ENCODE peak calls at places on chromosomes 2 and 18, in six cellular contexts. V, Z, S, N, O and E are unnamed samples. For H3K4me1, the result is how much of the 10 kb centered on the place peaks cover.

GRCh38 chr2:227057060-227057459 is 106.9 kb downstream of the COL4A4 start:
- DNase-seq in V (no peak), Z (no peak), S (no peak), N (no peak), O (no peak), E (no peak)

GRCh38 chr2:42098571-42099430 is 51.0 kb downstream of the PKDCC start:
- DNase-seq in V (peak), Z (no peak), S (no peak), N (no peak), O (no peak), E (peak)

GRCh38 chr18:55582325-55582724 is 5.7 kb downstream of the TCF4 start:
- DNase-seq in V (no peak), Z (no peak), S (peak), N (no peak), O (no peak), E (no peak)

GRCh38 chr2:174634130-174635014 is 36.8 kb upstream of the WIPF1 start:
- DNase-seq in V (no peak), Z (no peak), S (no peak), N (no peak), O (no peak), E (peak)

GRCh38 chr2:39141346-39142011 is 20.6 kb upstream of the SOS1 start:
- DNase-seq in V (peak), Z (no peak), S (peak), N (peak), O (no peak), E (no peak)

GRCh38 chr2:168336786-168337388 is 89.5 kb upstream of the STK39 start:
- DNase-seq in V (no peak), Z (peak), S (peak), N (peak), O (peak), E (peak)

GRCh38 chr18:12049983-12050811 is 43.4 kb upstream of the ANKRD62 start:
- DNase-seq in V (no peak), Z (no peak), S (no peak), N (no peak), O (no peak), E (no peak)

GRCh38 chr18:34936772-34937171 is 104.4 kb upstream of the MAPRE2 start:
- DNase-seq in V (no peak), Z (no peak), S (no peak), N (no peak), O (no peak), E (no peak)

GRCh38 chr2:223576873-223577272 is 25.3 kb downstream of the SCG2 start:
- DNase-seq in V (no peak), Z (no peak), S (no peak), N (peak), O (no peak), E (no peak)

GRCh38 chr2:139645617-139646016 is 865.4 kb upstream of the NXPH2 start:
- DNase-seq in V (no peak), Z (no peak), S (no peak), N (no peak), O (no peak), E (no peak)

GRCh38 chr2:226797289-226797988 is 2.2 kb downstream of the IRS1 start:
- DNase-seq in V (peak), Z (peak), S (no peak), N (no peak), O (peak), E (peak)

GRCh38 chr2:3483227-3483985 is 35.9 kb downstream of the ADI1 start:
- DNase-seq in V (peak), Z (peak), S (peak), N (peak), O (peak), E (peak)

GRCh38 chr2:3868426-3868825 is 165.1 kb downstream of the DCDC2C start:
- DNase-seq in V (no peak), Z (no peak), S (no peak), N (no peak), O (no peak), E (no peak)

GRCh38 chr2:45675130-45675812 is 23.8 kb downstream of the PRKCE start:
- DNase-seq in V (peak), Z (peak), S (no peak), N (peak), O (peak), E (peak)

GRCh38 chr18:22844184-22844583 is 88.9 kb upstream of the RBBP8 start:
- DNase-seq in V (no peak), Z (no peak), S (no peak), N (peak), O (no peak), E (no peak)

GRCh38 chr2:240418311-240418710 is 17.2 kb upstream of the GPC1 start:
- DNase-seq in V (no peak), Z (peak), S (no peak), N (no peak), O (no peak), E (no peak)

GRCh38 chr18:76410660-76411417 is 84.2 kb downstream of the ZNF516 start:
- DNase-seq in V (no peak), Z (no peak), S (no peak), N (no peak), O (no peak), E (no peak)

GRCh38 chr2:161422812-161423211 is 6.7 kb downstream of the TBR1 start:
- DNase-seq in V (no peak), Z (no peak), S (no peak), N (no peak), O (no peak), E (no peak)

GRCh38 chr2:45643543-45644542 is 7.6 kb upstream of the PRKCE start:
- DNase-seq in V (peak), Z (peak), S (peak), N (no peak), O (peak), E (peak)

GRCh38 chr2:174153757-174154680 is 94.3 kb downstream of the OLA1 start:
- DNase-seq in V (no peak), Z (no peak), S (no peak), N (no peak), O (no peak), E (no peak)

GRCh38 chr18:48136544-48137353 is 206.3 kb upstream of the SMAD2 start:
- DNase-seq in V (no peak), Z (peak), S (peak), N (no peak), O (peak), E (no peak)

GRCh38 chr2:219451626-219452360 is 17.1 kb downstream of the SPEG start:
- DNase-seq in V (peak), Z (no peak), S (no peak), N (no peak), O (no peak), E (peak)

GRCh38 chr2:70942900-70943871 is 7.5 kb downstream of the ATP6V1B1 start:
- DNase-seq in V (no peak), Z (no peak), S (peak), N (no peak), O (no peak), E (peak)

GRCh38 chr2:240966457-240966905 is 31.9 kb upstream of the SNED1 start:
- DNase-seq in V (no peak), Z (peak), S (no peak), N (no peak), O (no peak), E (peak)

GRCh38 chr2:30240162-30240696 is 8.9 kb downstream of the LBH start:
- DNase-seq in V (no peak), Z (no peak), S (no peak), N (no peak), O (no peak), E (no peak)

GRCh38 chr2:195561205-195562032 is 95.6 kb upstream of the SLC39A10 start:
- DNase-seq in V (no peak), Z (no peak), S (no peak), N (peak), O (no peak), E (no peak)

GRCh38 chr18:48800479-48800876 is 150.3 kb downstream of the SMAD7 start:
- DNase-seq in V (no peak), Z (peak), S (no peak), N (no peak), O (peak), E (peak)

GRCh38 chr18:63207825-63208224 is 111.7 kb downstream of the BCL2 start:
- DNase-seq in V (no peak), Z (no peak), S (no peak), N (no peak), O (no peak), E (no peak)

GRCh38 chr2:230893881-230894781 is 29.4 kb downstream of the ITM2C start:
- DNase-seq in V (no peak), Z (no peak), S (peak), N (no peak), O (no peak), E (peak)

GRCh38 chr18:23912356-23912755 is 102.2 kb upstream of the TTC39C start:
- DNase-seq in V (no peak), Z (no peak), S (no peak), N (no peak), O (no peak), E (no peak)

GRCh38 chr18:5943514-5943913 is 48.2 kb upstream of the TMEM200C start:
- DNase-seq in V (peak), Z (no peak), S (no peak), N (no peak), O (no peak), E (no peak)

GRCh38 chr2:54122171-54122935 is 6.9 kb downstream of the ACYP2 start:
- DNase-seq in V (no peak), Z (no peak), S (no peak), N (no peak), O (no peak), E (no peak)

GRCh38 chr18:25349926-25350560 is 1.9 kb downstream of the ZNF521 start:
- DNase-seq in V (peak), Z (no peak), S (peak), N (no peak), O (no peak), E (no peak)

GRCh38 chr2:174750923-174751441 is 13.3 kb downstream of the CHRNA1 start:
- DNase-seq in V (no peak), Z (no peak), S (no peak), N (no peak), O (no peak), E (no peak)

GRCh38 chr2:173520918-173521317 is 166.2 kb downstream of the CDCA7 start:
- DNase-seq in V (no peak), Z (no peak), S (no peak), N (no peak), O (no peak), E (no peak)

GRCh38 chr2:160812830-160813505 is 319.4 kb upstream of the RBMS1 start:
- DNase-seq in V (no peak), Z (no peak), S (no peak), N (no peak), O (no peak), E (no peak)

GRCh38 chr18:29737620-29738019 is 1304.9 kb downstream of the DSC3 start:
- DNase-seq in V (no peak), Z (no peak), S (no peak), N (no peak), O (no peak), E (no peak)

GRCh38 chr2:121003391-121003790 is 267.7 kb downstream of the GLI2 start:
- DNase-seq in V (no peak), Z (no peak), S (no peak), N (no peak), O (no peak), E (no peak)

GRCh38 chr2:238915596-238915995 is 67.7 kb downstream of the TWIST2 start:
- DNase-seq in V (no peak), Z (no peak), S (no peak), N (no peak), O (no peak), E (no peak)

GRCh38 chr2:99420031-99420430 is 69.8 kb downstream of the REV1 start:
- DNase-seq in V (no peak), Z (no peak), S (no peak), N (peak), O (no peak), E (no peak)
- H3K4me3 ChIP-seq in V (no peak), Z (no peak), S (no peak), N (no peak), O (no peak), E (no peak)

GRCh38 chr2:118459425-118459824 is 371.2 kb downstream of the INSIG2 start:
- DNase-seq in V (no peak), Z (no peak), S (no peak), N (peak), O (no peak), E (no peak)
- TF ChIP-seq CTCF in V (no peak), Z (no peak), S (peak), N (no peak), O (no peak), E (no peak)

GRCh38 chr2:152863826-152864225 is 145.4 kb downstream of the ARL6IP6 start:
- DNase-seq in V (no peak), Z (no peak), S (no peak), N (no peak), O (no peak), E (no peak)
- H3K4me1 ChIP-seq in V (under half), Z (under half), S (under half), N (under half), O (under half), E (under half)

GRCh38 chr18:58223717-58224424 is 179.8 kb downstream of the NEDD4L start:
- DNase-seq in V (peak), Z (peak), S (no peak), N (peak), O (peak), E (peak)
- H3K4me3 ChIP-seq in V (no peak), Z (peak), S (no peak), N (peak), O (peak), E (peak)

DNA sequence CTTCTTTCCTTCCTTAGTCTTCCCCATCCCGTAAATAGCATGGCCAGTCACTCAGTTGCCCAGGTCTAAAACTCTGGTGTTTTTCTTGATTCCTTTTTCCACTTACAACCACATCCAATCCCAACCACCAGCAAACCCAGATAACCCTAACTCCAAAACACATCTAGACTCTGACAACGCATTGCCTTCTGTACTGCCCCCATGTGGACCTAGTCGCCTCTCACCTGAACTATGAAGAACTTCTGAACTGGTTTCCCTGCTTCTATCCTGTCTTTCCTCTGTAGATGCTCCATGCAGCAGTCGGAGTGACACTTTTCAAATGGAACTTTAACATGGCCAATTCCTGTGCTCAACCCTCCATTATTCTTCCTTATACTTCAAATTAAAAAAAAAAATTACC is 26.5 kb downstream of the ST6GAL2 start:
- DNase-seq in V (no peak), Z (no peak), S (no peak), N (no peak), O (no peak), E (no peak)
- TF ChIP-seq CTCF in V (no peak), Z (no peak), S (no peak), N (no peak), O (no peak), E (no peak)

DNA sequence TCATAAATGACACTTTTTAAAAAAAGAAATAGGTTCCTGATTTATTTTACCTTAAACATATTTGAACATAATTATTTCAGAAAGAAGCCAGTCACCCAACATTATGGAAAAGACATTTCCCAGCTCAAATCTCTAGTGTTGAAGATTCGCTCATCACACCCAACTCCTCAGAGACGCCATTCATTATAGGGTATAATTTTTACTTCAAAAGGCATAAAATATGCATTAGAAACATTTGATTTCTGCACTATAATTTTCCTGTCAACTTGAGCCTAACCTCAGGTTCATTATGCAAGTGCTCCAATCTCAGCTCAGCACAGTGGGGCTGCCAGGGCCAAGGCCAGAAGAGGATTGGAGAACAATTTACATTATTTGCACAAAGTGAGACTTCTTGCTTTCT is 58.8 kb upstream of the TTN start:
- DNase-seq in V (no peak), Z (no peak), S (no peak), N (no peak), O (no peak), E (no peak)
- H3K4me1 ChIP-seq in V (under half), Z (under half), S (under half), N (half or more), O (under half), E (under half)